ENCODE peak calls at places on chromosomes 1 and 21, in nine cellular contexts. One of them, this sample, is unnamed.

GRCh38 chr1:221228594-221228993 is 349.4 kb downstream of the HLX start:
- DNase-seq in MM.1S: no peak
- DNase-seq in AG09309: no peak
- DNase-seq in HL-60: no peak
- DNase-seq in CD8-positive, alpha-beta T cell: no peak
- DNase-seq in fibroblast of lung: no peak
- DNase-seq in heart left ventricle: no peak
- DNase-seq in lung: no peak
- DNase-seq in fibroblast of mammary gland: no peak
- DNase-seq in this sample: no peak

GRCh38 chr1:21624577-21625389 is 44.4 kb downstream of the RAP1GAP start:
- DNase-seq in MM.1S: no peak
- DNase-seq in AG09309: no peak
- DNase-seq in HL-60: no peak
- DNase-seq in CD8-positive, alpha-beta T cell: no peak
- DNase-seq in fibroblast of lung: no peak
- DNase-seq in heart left ventricle: no peak
- DNase-seq in lung: no peak
- DNase-seq in fibroblast of mammary gland: no peak
- DNase-seq in this sample: no peak

GRCh38 chr1:226487921-226488320 is 60.6 kb upstream of the STUM start:
- DNase-seq in MM.1S: no peak
- DNase-seq in AG09309: no peak
- DNase-seq in HL-60: no peak
- DNase-seq in CD8-positive, alpha-beta T cell: no peak
- DNase-seq in fibroblast of lung: no peak
- DNase-seq in heart left ventricle: no peak
- DNase-seq in lung: no peak
- DNase-seq in fibroblast of mammary gland: peak
- DNase-seq in this sample: no peak

GRCh38 chr1:1782399-1783221 is 4.3 kb upstream of the NADK start:
- DNase-seq in MM.1S: no peak
- DNase-seq in AG09309: peak
- DNase-seq in HL-60: peak
- DNase-seq in CD8-positive, alpha-beta T cell: peak
- DNase-seq in fibroblast of lung: peak
- DNase-seq in heart left ventricle: peak
- DNase-seq in lung: peak
- DNase-seq in fibroblast of mammary gland: peak
- DNase-seq in this sample: peak

GRCh38 chr1:149965440-149965839 is 28.8 kb upstream of the MTMR11 start:
- DNase-seq in MM.1S: no peak
- DNase-seq in AG09309: no peak
- DNase-seq in HL-60: no peak
- DNase-seq in CD8-positive, alpha-beta T cell: no peak
- DNase-seq in fibroblast of lung: no peak
- DNase-seq in heart left ventricle: no peak
- DNase-seq in lung: no peak
- DNase-seq in fibroblast of mammary gland: no peak
- DNase-seq in this sample: no peak

GRCh38 chr1:85321237-85321964 is 45.0 kb upstream of the BCL10 start:
- DNase-seq in MM.1S: no peak
- DNase-seq in AG09309: no peak
- DNase-seq in HL-60: peak
- DNase-seq in CD8-positive, alpha-beta T cell: no peak
- DNase-seq in fibroblast of lung: peak
- DNase-seq in heart left ventricle: no peak
- DNase-seq in lung: no peak
- DNase-seq in fibroblast of mammary gland: peak
- DNase-seq in this sample: peak

GRCh38 chr1:203048086-203048485 is 21.8 kb downstream of the PPFIA4 start:
- DNase-seq in MM.1S: no peak
- DNase-seq in AG09309: no peak
- DNase-seq in HL-60: no peak
- DNase-seq in CD8-positive, alpha-beta T cell: no peak
- DNase-seq in fibroblast of lung: no peak
- DNase-seq in heart left ventricle: no peak
- DNase-seq in lung: no peak
- DNase-seq in fibroblast of mammary gland: no peak
- DNase-seq in this sample: no peak

GRCh38 chr1:155226910-155227260 is 18.4 kb downstream of the MTX1 start:
- DNase-seq in MM.1S: peak
- DNase-seq in AG09309: no peak
- DNase-seq in HL-60: peak
- DNase-seq in CD8-positive, alpha-beta T cell: no peak
- DNase-seq in fibroblast of lung: peak
- DNase-seq in heart left ventricle: peak
- DNase-seq in lung: no peak
- DNase-seq in fibroblast of mammary gland: peak
- DNase-seq in this sample: peak

GRCh38 chr1:36083219-36083618 is 675 bp upstream of the TEKT2 start:
- DNase-seq in MM.1S: no peak
- DNase-seq in AG09309: no peak
- DNase-seq in HL-60: no peak
- DNase-seq in CD8-positive, alpha-beta T cell: no peak
- DNase-seq in fibroblast of lung: no peak
- DNase-seq in heart left ventricle: no peak
- DNase-seq in lung: no peak
- DNase-seq in fibroblast of mammary gland: no peak
- DNase-seq in this sample: no peak

GRCh38 chr1:32967863-32968571 is 3.4 kb upstream of the RNF19B start:
- DNase-seq in MM.1S: no peak
- DNase-seq in AG09309: no peak
- DNase-seq in HL-60: no peak
- DNase-seq in CD8-positive, alpha-beta T cell: no peak
- DNase-seq in fibroblast of lung: peak
- DNase-seq in heart left ventricle: no peak
- DNase-seq in lung: no peak
- DNase-seq in fibroblast of mammary gland: peak
- DNase-seq in this sample: peak

GRCh38 chr1:8458607-8459006 is 140.7 kb downstream of the SLC45A1 start:
- DNase-seq in MM.1S: no peak
- DNase-seq in AG09309: no peak
- DNase-seq in HL-60: no peak
- DNase-seq in CD8-positive, alpha-beta T cell: no peak
- DNase-seq in fibroblast of lung: no peak
- DNase-seq in heart left ventricle: no peak
- DNase-seq in lung: no peak
- DNase-seq in fibroblast of mammary gland: no peak
- DNase-seq in this sample: no peak

GRCh38 chr21:42366292-42367010 is at the start of gene TFF1:
- DNase-seq in MM.1S: no peak
- DNase-seq in AG09309: no peak
- DNase-seq in HL-60: no peak
- DNase-seq in CD8-positive, alpha-beta T cell: no peak
- DNase-seq in fibroblast of lung: no peak
- DNase-seq in heart left ventricle: no peak
- DNase-seq in lung: no peak
- DNase-seq in fibroblast of mammary gland: no peak
- DNase-seq in this sample: no peak

GRCh38 chr1:240093120-240093961 is 1.7 kb downstream of the FMN2 start:
- DNase-seq in MM.1S: no peak
- DNase-seq in AG09309: no peak
- DNase-seq in HL-60: no peak
- DNase-seq in CD8-positive, alpha-beta T cell: no peak
- DNase-seq in fibroblast of lung: no peak
- DNase-seq in heart left ventricle: no peak
- DNase-seq in lung: no peak
- DNase-seq in fibroblast of mammary gland: no peak
- DNase-seq in this sample: peak

DNA sequence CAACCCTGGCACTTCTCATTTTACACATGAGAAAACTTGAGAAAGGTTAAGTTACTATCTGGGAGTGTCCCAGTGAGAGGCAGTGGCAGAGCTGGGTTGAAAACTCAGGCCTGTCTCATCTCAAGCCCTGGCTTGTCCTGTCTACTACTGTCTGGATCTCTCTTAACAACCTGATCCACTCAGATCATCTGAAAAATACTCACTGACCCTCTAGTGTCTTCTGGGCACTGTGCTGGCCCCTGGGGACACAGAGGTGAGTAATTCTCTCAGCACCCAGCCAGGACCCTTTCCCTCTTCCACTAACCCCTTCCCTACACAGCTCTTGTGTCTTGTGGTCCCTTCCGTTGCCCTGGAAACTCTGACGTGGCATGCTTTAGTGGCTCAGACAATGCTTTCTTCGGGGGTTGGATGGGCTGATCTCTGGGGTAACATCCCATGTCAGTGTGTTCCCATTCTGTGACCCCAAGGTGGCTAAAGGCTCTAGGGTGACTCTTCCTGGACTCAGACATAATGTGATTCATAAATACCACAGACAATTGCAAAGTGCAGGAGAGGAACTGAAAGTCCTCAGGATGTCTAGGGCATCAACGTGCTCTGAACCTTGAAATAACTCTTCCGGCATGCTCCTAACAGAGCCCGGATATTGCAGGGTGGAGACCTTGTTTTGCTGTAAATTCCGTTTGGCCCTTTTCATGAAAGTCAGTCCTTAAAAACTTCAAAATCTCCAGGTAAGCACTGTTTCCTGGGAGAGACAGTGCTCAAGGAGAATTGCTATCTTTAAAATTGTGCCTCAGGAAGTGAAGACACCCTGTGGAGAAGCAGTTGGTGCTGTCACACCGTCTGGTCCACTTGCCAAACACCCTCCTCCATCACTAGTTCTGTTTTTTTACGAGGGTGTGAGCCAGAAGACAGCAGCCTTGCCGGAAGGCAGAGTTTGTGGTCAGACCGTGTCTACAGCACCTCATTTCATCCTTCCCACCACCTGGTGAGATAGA is 4.0 kb downstream of the SHISAL2A start:
- DNase-seq in MM.1S: peak
- DNase-seq in AG09309: no peak
- DNase-seq in HL-60: peak
- DNase-seq in CD8-positive, alpha-beta T cell: peak
- DNase-seq in fibroblast of lung: no peak
- DNase-seq in heart left ventricle: no peak
- DNase-seq in lung: no peak
- DNase-seq in fibroblast of mammary gland: no peak
- DNase-seq in this sample: no peak
- H3K4me3 ChIP-seq in MM.1S: peak
- H3K4me3 ChIP-seq in AG09309: no peak
- H3K4me3 ChIP-seq in HL-60: no peak
- H3K4me3 ChIP-seq in CD8-positive, alpha-beta T cell: peak
- H3K4me3 ChIP-seq in fibroblast of lung: no peak
- H3K4me3 ChIP-seq in heart left ventricle: no peak
- H3K4me3 ChIP-seq in lung: no peak
- H3K4me3 ChIP-seq in fibroblast of mammary gland: no peak
- H3K4me3 ChIP-seq in this sample: no peak

DNA sequence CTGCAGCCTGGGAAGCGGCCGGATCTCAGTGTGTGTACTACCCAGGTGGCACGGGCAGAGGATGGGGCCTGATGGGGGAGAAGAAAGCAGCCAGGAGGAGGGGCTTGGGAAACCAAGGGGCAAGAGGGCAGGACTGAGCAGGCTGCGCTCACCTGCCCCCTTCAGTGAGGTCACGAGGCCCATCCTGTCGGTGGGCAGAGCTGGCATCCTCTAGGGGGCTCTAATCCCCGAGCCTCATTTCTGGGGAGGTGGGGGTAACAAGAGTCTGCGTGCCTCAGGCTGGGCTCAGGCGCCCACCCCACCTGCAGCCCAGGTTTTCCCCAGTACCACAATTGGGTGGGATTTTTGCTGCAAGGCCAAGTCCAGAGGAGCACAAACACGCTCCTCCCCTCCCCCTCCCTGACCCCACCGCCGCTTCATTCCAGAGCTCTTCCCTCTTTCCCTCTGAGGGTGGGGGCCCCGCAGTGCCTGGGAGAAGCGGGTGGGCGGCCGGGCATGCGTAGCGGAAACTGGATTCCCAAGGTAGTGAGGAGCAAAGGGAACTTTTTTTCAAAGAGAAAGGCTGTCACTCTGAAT is 1.8 kb upstream of the WNT3A start:
- DNase-seq in MM.1S: no peak
- DNase-seq in AG09309: no peak
- DNase-seq in HL-60: no peak
- DNase-seq in CD8-positive, alpha-beta T cell: no peak
- DNase-seq in fibroblast of lung: no peak
- DNase-seq in heart left ventricle: no peak
- DNase-seq in lung: no peak
- DNase-seq in fibroblast of mammary gland: no peak
- DNase-seq in this sample: no peak
- TF ChIP-seq CTCF in MM.1S: no peak
- TF ChIP-seq CTCF in AG09309: no peak
- TF ChIP-seq CTCF in HL-60: no peak
- TF ChIP-seq CTCF in CD8-positive, alpha-beta T cell: no peak
- TF ChIP-seq CTCF in fibroblast of lung: no peak
- TF ChIP-seq CTCF in heart left ventricle: no peak
- TF ChIP-seq CTCF in lung: no peak
- TF ChIP-seq CTCF in fibroblast of mammary gland: no peak
- TF ChIP-seq CTCF in this sample: no peak

GRCh38 chr1:206512521-206513180 is 5.3 kb downstream of the RASSF5 start:
- DNase-seq in MM.1S: no peak
- DNase-seq in AG09309: no peak
- DNase-seq in HL-60: no peak
- DNase-seq in CD8-positive, alpha-beta T cell: no peak
- DNase-seq in fibroblast of lung: no peak
- DNase-seq in heart left ventricle: no peak
- DNase-seq in lung: no peak
- DNase-seq in fibroblast of mammary gland: no peak
- DNase-seq in this sample: no peak
- H3K4me3 ChIP-seq in MM.1S: no peak
- H3K4me3 ChIP-seq in AG09309: no peak
- H3K4me3 ChIP-seq in HL-60: no peak
- H3K4me3 ChIP-seq in CD8-positive, alpha-beta T cell: no peak
- H3K4me3 ChIP-seq in fibroblast of lung: no peak
- H3K4me3 ChIP-seq in heart left ventricle: no peak
- H3K4me3 ChIP-seq in lung: no peak
- H3K4me3 ChIP-seq in fibroblast of mammary gland: no peak
- H3K4me3 ChIP-seq in this sample: no peak

DNA sequence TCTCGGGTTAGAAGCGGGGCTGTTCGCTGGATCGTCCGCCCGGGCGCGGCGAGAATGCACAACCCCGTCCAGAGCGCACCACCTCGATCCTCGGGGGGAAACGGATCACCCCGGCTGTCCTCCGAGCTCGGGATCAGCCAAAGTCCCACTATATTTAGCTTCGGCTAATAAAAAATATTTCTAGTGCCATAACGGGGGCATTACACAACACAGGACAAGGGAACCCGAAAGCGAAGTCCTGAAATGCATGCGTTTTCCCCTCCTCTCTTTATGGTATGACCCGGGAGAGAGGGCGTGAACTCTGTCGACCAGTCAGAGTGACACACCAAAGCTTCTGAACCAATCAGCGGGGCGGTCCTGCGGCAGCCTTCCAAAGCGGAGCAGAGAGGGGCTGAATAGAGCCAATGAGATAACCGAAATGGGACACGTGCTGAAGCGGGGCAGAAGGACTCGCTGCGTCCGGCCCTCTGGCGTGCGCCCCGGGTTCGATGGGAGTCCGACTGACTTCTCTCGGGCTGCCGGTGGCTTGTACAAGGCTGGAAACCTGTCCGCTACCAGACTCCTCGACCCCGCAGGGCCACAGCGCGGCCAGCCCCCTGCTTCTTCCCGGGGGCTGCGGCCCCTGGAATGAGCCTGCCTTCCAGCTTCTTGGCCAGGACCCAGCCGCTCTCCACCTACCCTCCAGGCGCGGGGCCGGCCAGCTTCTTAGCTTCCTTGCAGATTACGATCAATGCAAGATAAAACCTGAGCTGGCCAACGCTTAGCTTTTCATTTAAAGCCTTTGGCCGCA is at the start of gene ALDH4A1:
- DNase-seq in MM.1S: peak
- DNase-seq in AG09309: peak
- DNase-seq in HL-60: peak
- DNase-seq in CD8-positive, alpha-beta T cell: peak
- DNase-seq in fibroblast of lung: peak
- DNase-seq in heart left ventricle: peak
- DNase-seq in lung: peak
- DNase-seq in fibroblast of mammary gland: peak
- DNase-seq in this sample: peak
- TF ChIP-seq CTCF in MM.1S: no peak
- TF ChIP-seq CTCF in AG09309: no peak
- TF ChIP-seq CTCF in HL-60: no peak
- TF ChIP-seq CTCF in CD8-positive, alpha-beta T cell: no peak
- TF ChIP-seq CTCF in fibroblast of lung: no peak
- TF ChIP-seq CTCF in heart left ventricle: no peak
- TF ChIP-seq CTCF in lung: no peak
- TF ChIP-seq CTCF in fibroblast of mammary gland: no peak
- TF ChIP-seq CTCF in this sample: no peak